ENCODE peak calls at places on chromosome 21, in nine cellular contexts. One of them, this sample, is unnamed.

GRCh38 chr21:43585924-43586411 is 73.3 kb downstream of the HSF2BP start:
- DNase-seq in cardiac muscle cell: peak
- DNase-seq in NCI-H1417: no peak
- DNase-seq in esophagus squamous epithelium: no peak
- DNase-seq in Peyer's patch: no peak
- DNase-seq in NCI-H748 treated with DMSO at 0.1 percent for 48 hours: no peak
- DNase-seq in astrocyte of the cerebellum: peak
- DNase-seq in GM13977: no peak
- DNase-seq in stimulated activated CD4-positive, alpha-beta T cell treated with anti-CD3 and anti-CD28 coated beads, Interleukin-12 subunit alpha, Interleukin-12 subunit beta, amount 100 ng/mL, for 48 hours: no peak
- DNase-seq in this sample: peak

GRCh38 chr21:40165212-40165611 is 298.0 kb downstream of the PCP4 start:
- DNase-seq in esophagus squamous epithelium: no peak
- DNase-seq in NCI-H1417: no peak
- DNase-seq in Peyer's patch: no peak
- DNase-seq in cardiac muscle cell: no peak
- DNase-seq in NCI-H748 treated with DMSO at 0.1 percent for 48 hours: no peak
- DNase-seq in astrocyte of the cerebellum: no peak
- DNase-seq in GM13977: no peak
- DNase-seq in stimulated activated CD4-positive, alpha-beta T cell treated with anti-CD3 and anti-CD28 coated beads, Interleukin-12 subunit alpha, Interleukin-12 subunit beta, amount 100 ng/mL, for 48 hours: no peak
- DNase-seq in this sample: no peak

GRCh38 chr21:45559216-45560105 is 17.2 kb upstream of the SLC19A1 start:
- DNase-seq in cardiac muscle cell: no peak
- DNase-seq in GM13977: no peak
- DNase-seq in Peyer's patch: no peak
- DNase-seq in esophagus squamous epithelium: no peak
- DNase-seq in NCI-H1417: no peak
- DNase-seq in astrocyte of the cerebellum: no peak
- DNase-seq in stimulated activated CD4-positive, alpha-beta T cell treated with anti-CD3 and anti-CD28 coated beads, Interleukin-12 subunit alpha, Interleukin-12 subunit beta, amount 100 ng/mL, for 48 hours: no peak
- DNase-seq in NCI-H748 treated with DMSO at 0.1 percent for 48 hours: no peak
- DNase-seq in this sample: no peak

GRCh38 chr21:32302560-32302959 is 3.9 kb downstream of the MRAP start:
- DNase-seq in GM13977: no peak
- DNase-seq in stimulated activated CD4-positive, alpha-beta T cell treated with anti-CD3 and anti-CD28 coated beads, Interleukin-12 subunit alpha, Interleukin-12 subunit beta, amount 100 ng/mL, for 48 hours: no peak
- DNase-seq in NCI-H1417: no peak
- DNase-seq in Peyer's patch: no peak
- DNase-seq in astrocyte of the cerebellum: no peak
- DNase-seq in NCI-H748 treated with DMSO at 0.1 percent for 48 hours: no peak
- DNase-seq in esophagus squamous epithelium: no peak
- DNase-seq in cardiac muscle cell: no peak
- DNase-seq in this sample: no peak

GRCh38 chr21:33761104-33762036 is 119.1 kb downstream of the ITSN1 start:
- DNase-seq in cardiac muscle cell: peak
- DNase-seq in esophagus squamous epithelium: no peak
- DNase-seq in GM13977: no peak
- DNase-seq in Peyer's patch: no peak
- DNase-seq in stimulated activated CD4-positive, alpha-beta T cell treated with anti-CD3 and anti-CD28 coated beads, Interleukin-12 subunit alpha, Interleukin-12 subunit beta, amount 100 ng/mL, for 48 hours: no peak
- DNase-seq in astrocyte of the cerebellum: peak
- DNase-seq in NCI-H1417: no peak
- DNase-seq in NCI-H748 treated with DMSO at 0.1 percent for 48 hours: no peak
- DNase-seq in this sample: peak

GRCh38 chr21:42232176-42232825 is 13.4 kb downstream of the ABCG1 start:
- DNase-seq in astrocyte of the cerebellum: no peak
- DNase-seq in cardiac muscle cell: no peak
- DNase-seq in Peyer's patch: peak
- DNase-seq in NCI-H1417: no peak
- DNase-seq in NCI-H748 treated with DMSO at 0.1 percent for 48 hours: no peak
- DNase-seq in GM13977: no peak
- DNase-seq in esophagus squamous epithelium: no peak
- DNase-seq in stimulated activated CD4-positive, alpha-beta T cell treated with anti-CD3 and anti-CD28 coated beads, Interleukin-12 subunit alpha, Interleukin-12 subunit beta, amount 100 ng/mL, for 48 hours: no peak
- DNase-seq in this sample: no peak

GRCh38 chr21:42455196-42455595 is 40.8 kb downstream of the RSPH1 start:
- DNase-seq in Peyer's patch: no peak
- DNase-seq in astrocyte of the cerebellum: no peak
- DNase-seq in cardiac muscle cell: no peak
- DNase-seq in NCI-H1417: no peak
- DNase-seq in stimulated activated CD4-positive, alpha-beta T cell treated with anti-CD3 and anti-CD28 coated beads, Interleukin-12 subunit alpha, Interleukin-12 subunit beta, amount 100 ng/mL, for 48 hours: no peak
- DNase-seq in NCI-H748 treated with DMSO at 0.1 percent for 48 hours: no peak
- DNase-seq in GM13977: no peak
- DNase-seq in esophagus squamous epithelium: no peak
- DNase-seq in this sample: no peak

GRCh38 chr21:15731243-15731613 is 1.4 kb downstream of the USP25 start:
- DNase-seq in stimulated activated CD4-positive, alpha-beta T cell treated with anti-CD3 and anti-CD28 coated beads, Interleukin-12 subunit alpha, Interleukin-12 subunit beta, amount 100 ng/mL, for 48 hours: no peak
- DNase-seq in NCI-H1417: no peak
- DNase-seq in cardiac muscle cell: no peak
- DNase-seq in Peyer's patch: no peak
- DNase-seq in esophagus squamous epithelium: no peak
- DNase-seq in NCI-H748 treated with DMSO at 0.1 percent for 48 hours: no peak
- DNase-seq in astrocyte of the cerebellum: no peak
- DNase-seq in GM13977: peak
- DNase-seq in this sample: no peak

GRCh38 chr21:45001134-45002095 is 61.6 kb downstream of the SLX9 start:
- DNase-seq in esophagus squamous epithelium: no peak
- DNase-seq in NCI-H1417: no peak
- DNase-seq in stimulated activated CD4-positive, alpha-beta T cell treated with anti-CD3 and anti-CD28 coated beads, Interleukin-12 subunit alpha, Interleukin-12 subunit beta, amount 100 ng/mL, for 48 hours: no peak
- DNase-seq in NCI-H748 treated with DMSO at 0.1 percent for 48 hours: no peak
- DNase-seq in cardiac muscle cell: peak
- DNase-seq in GM13977: no peak
- DNase-seq in Peyer's patch: no peak
- DNase-seq in astrocyte of the cerebellum: peak
- DNase-seq in this sample: peak

GRCh38 chr21:25638634-25639166 is 358 bp upstream of the JAM2 start:
- DNase-seq in GM13977: peak
- DNase-seq in esophagus squamous epithelium: no peak
- DNase-seq in astrocyte of the cerebellum: no peak
- DNase-seq in NCI-H748 treated with DMSO at 0.1 percent for 48 hours: no peak
- DNase-seq in cardiac muscle cell: peak
- DNase-seq in Peyer's patch: no peak
- DNase-seq in NCI-H1417: no peak
- DNase-seq in stimulated activated CD4-positive, alpha-beta T cell treated with anti-CD3 and anti-CD28 coated beads, Interleukin-12 subunit alpha, Interleukin-12 subunit beta, amount 100 ng/mL, for 48 hours: no peak
- DNase-seq in this sample: no peak

GRCh38 chr21:31107871-31108270 is 69.6 kb upstream of the KRTAP19-8 start:
- DNase-seq in stimulated activated CD4-positive, alpha-beta T cell treated with anti-CD3 and anti-CD28 coated beads, Interleukin-12 subunit alpha, Interleukin-12 subunit beta, amount 100 ng/mL, for 48 hours: no peak
- DNase-seq in esophagus squamous epithelium: no peak
- DNase-seq in NCI-H1417: no peak
- DNase-seq in NCI-H748 treated with DMSO at 0.1 percent for 48 hours: no peak
- DNase-seq in Peyer's patch: no peak
- DNase-seq in astrocyte of the cerebellum: no peak
- DNase-seq in GM13977: no peak
- DNase-seq in cardiac muscle cell: no peak
- DNase-seq in this sample: no peak

GRCh38 chr21:15617968-15618367 is 111.8 kb upstream of the USP25 start:
- DNase-seq in Peyer's patch: no peak
- DNase-seq in esophagus squamous epithelium: no peak
- DNase-seq in NCI-H1417: no peak
- DNase-seq in cardiac muscle cell: peak
- DNase-seq in GM13977: no peak
- DNase-seq in astrocyte of the cerebellum: peak
- DNase-seq in stimulated activated CD4-positive, alpha-beta T cell treated with anti-CD3 and anti-CD28 coated beads, Interleukin-12 subunit alpha, Interleukin-12 subunit beta, amount 100 ng/mL, for 48 hours: no peak
- DNase-seq in NCI-H748 treated with DMSO at 0.1 percent for 48 hours: no peak
- DNase-seq in this sample: no peak

GRCh38 chr21:41168391-41169257 is 664 bp downstream of the BACE2 start:
- DNase-seq in astrocyte of the cerebellum: peak
- DNase-seq in esophagus squamous epithelium: no peak
- DNase-seq in stimulated activated CD4-positive, alpha-beta T cell treated with anti-CD3 and anti-CD28 coated beads, Interleukin-12 subunit alpha, Interleukin-12 subunit beta, amount 100 ng/mL, for 48 hours: no peak
- DNase-seq in GM13977: peak
- DNase-seq in NCI-H748 treated with DMSO at 0.1 percent for 48 hours: peak
- DNase-seq in cardiac muscle cell: peak
- DNase-seq in NCI-H1417: no peak
- DNase-seq in Peyer's patch: peak
- DNase-seq in this sample: no peak

GRCh38 chr21:40841524-40842196 is 5.3 kb downstream of the DSCAM start:
- DNase-seq in GM13977: no peak
- DNase-seq in Peyer's patch: no peak
- DNase-seq in astrocyte of the cerebellum: peak
- DNase-seq in NCI-H748 treated with DMSO at 0.1 percent for 48 hours: peak
- DNase-seq in stimulated activated CD4-positive, alpha-beta T cell treated with anti-CD3 and anti-CD28 coated beads, Interleukin-12 subunit alpha, Interleukin-12 subunit beta, amount 100 ng/mL, for 48 hours: no peak
- DNase-seq in NCI-H1417: peak
- DNase-seq in esophagus squamous epithelium: no peak
- DNase-seq in cardiac muscle cell: no peak
- DNase-seq in this sample: no peak

GRCh38 chr21:46022551-46023107 is 41.1 kb downstream of the COL6A1 start:
- DNase-seq in stimulated activated CD4-positive, alpha-beta T cell treated with anti-CD3 and anti-CD28 coated beads, Interleukin-12 subunit alpha, Interleukin-12 subunit beta, amount 100 ng/mL, for 48 hours: no peak
- DNase-seq in Peyer's patch: no peak
- DNase-seq in esophagus squamous epithelium: no peak
- DNase-seq in GM13977: no peak
- DNase-seq in NCI-H748 treated with DMSO at 0.1 percent for 48 hours: peak
- DNase-seq in cardiac muscle cell: no peak
- DNase-seq in astrocyte of the cerebellum: no peak
- DNase-seq in NCI-H1417: no peak
- DNase-seq in this sample: no peak

GRCh38 chr21:29166853-29167252 is 36.4 kb downstream of the MAP3K7CL start:
- DNase-seq in stimulated activated CD4-positive, alpha-beta T cell treated with anti-CD3 and anti-CD28 coated beads, Interleukin-12 subunit alpha, Interleukin-12 subunit beta, amount 100 ng/mL, for 48 hours: no peak
- DNase-seq in GM13977: no peak
- DNase-seq in NCI-H1417: no peak
- DNase-seq in cardiac muscle cell: no peak
- DNase-seq in NCI-H748 treated with DMSO at 0.1 percent for 48 hours: no peak
- DNase-seq in esophagus squamous epithelium: no peak
- DNase-seq in Peyer's patch: no peak
- DNase-seq in astrocyte of the cerebellum: no peak
- DNase-seq in this sample: no peak

GRCh38 chr21:43809853-43810504 is 20.6 kb downstream of the RRP1 start:
- DNase-seq in stimulated activated CD4-positive, alpha-beta T cell treated with anti-CD3 and anti-CD28 coated beads, Interleukin-12 subunit alpha, Interleukin-12 subunit beta, amount 100 ng/mL, for 48 hours: no peak
- DNase-seq in Peyer's patch: no peak
- DNase-seq in astrocyte of the cerebellum: no peak
- DNase-seq in NCI-H748 treated with DMSO at 0.1 percent for 48 hours: no peak
- DNase-seq in cardiac muscle cell: no peak
- DNase-seq in NCI-H1417: no peak
- DNase-seq in GM13977: no peak
- DNase-seq in esophagus squamous epithelium: no peak
- DNase-seq in this sample: no peak

GRCh38 chr21:42229676-42230075 is 10.7 kb downstream of the ABCG1 start:
- DNase-seq in NCI-H748 treated with DMSO at 0.1 percent for 48 hours: no peak
- DNase-seq in Peyer's patch: no peak
- DNase-seq in NCI-H1417: no peak
- DNase-seq in cardiac muscle cell: no peak
- DNase-seq in stimulated activated CD4-positive, alpha-beta T cell treated with anti-CD3 and anti-CD28 coated beads, Interleukin-12 subunit alpha, Interleukin-12 subunit beta, amount 100 ng/mL, for 48 hours: no peak
- DNase-seq in GM13977: no peak
- DNase-seq in astrocyte of the cerebellum: no peak
- DNase-seq in esophagus squamous epithelium: no peak
- DNase-seq in this sample: no peak

GRCh38 chr21:34061983-34062382 is 11.4 kb upstream of the MRPS6 start:
- DNase-seq in NCI-H1417: no peak
- DNase-seq in astrocyte of the cerebellum: no peak
- DNase-seq in stimulated activated CD4-positive, alpha-beta T cell treated with anti-CD3 and anti-CD28 coated beads, Interleukin-12 subunit alpha, Interleukin-12 subunit beta, amount 100 ng/mL, for 48 hours: no peak
- DNase-seq in GM13977: no peak
- DNase-seq in esophagus squamous epithelium: no peak
- DNase-seq in cardiac muscle cell: no peak
- DNase-seq in NCI-H748 treated with DMSO at 0.1 percent for 48 hours: no peak
- DNase-seq in Peyer's patch: no peak
- DNase-seq in this sample: no peak

GRCh38 chr21:25080161-25080560 is 527.1 kb downstream of the MRPL39 start:
- DNase-seq in cardiac muscle cell: no peak
- DNase-seq in NCI-H748 treated with DMSO at 0.1 percent for 48 hours: no peak
- DNase-seq in GM13977: no peak
- DNase-seq in NCI-H1417: no peak
- DNase-seq in stimulated activated CD4-positive, alpha-beta T cell treated with anti-CD3 and anti-CD28 coated beads, Interleukin-12 subunit alpha, Interleukin-12 subunit beta, amount 100 ng/mL, for 48 hours: no peak
- DNase-seq in astrocyte of the cerebellum: peak
- DNase-seq in Peyer's patch: no peak
- DNase-seq in esophagus squamous epithelium: no peak
- DNase-seq in this sample: no peak

GRCh38 chr21:19853709-19854575 is 1144.3 kb upstream of the NCAM2 start:
- DNase-seq in cardiac muscle cell: no peak
- DNase-seq in stimulated activated CD4-positive, alpha-beta T cell treated with anti-CD3 and anti-CD28 coated beads, Interleukin-12 subunit alpha, Interleukin-12 subunit beta, amount 100 ng/mL, for 48 hours: no peak
- DNase-seq in NCI-H1417: peak
- DNase-seq in astrocyte of the cerebellum: no peak
- DNase-seq in GM13977: no peak
- DNase-seq in NCI-H748 treated with DMSO at 0.1 percent for 48 hours: peak
- DNase-seq in esophagus squamous epithelium: no peak
- DNase-seq in Peyer's patch: no peak
- DNase-seq in this sample: no peak